ENCODE peak calls at places on chromosome 22, in five cellular contexts. C is ovary, J is sigmoid colon, S is HCT116, W is spleen. A is an unnamed sample.

GRCh38 chr22:19808873-19809478 is 45.7 kb downstream of the GNB1L start:
- DNase-seq in C (no peak), J (no peak), S (no peak), W (peak; percentile 61), A (no peak)

GRCh38 chr22:31001124-31001770 is 32.2 kb downstream of the TUG1 start:
- DNase-seq in C (no peak), J (no peak), S (no peak), W (no peak), A (no peak)

GRCh38 chr22:39839917-39840510 is 53.5 kb downstream of the ENTHD1 start:
- DNase-seq in C (no peak), J (no peak), S (no peak), W (no peak), A (no peak)

GRCh38 chr22:37665487-37665886 is 7.0 kb downstream of the PDXP start:
- DNase-seq in C (no peak), J (no peak), S (no peak), W (peak; percentile 74), A (no peak)

GRCh38 chr22:44950806-44951509 is 58.8 kb downstream of the PHF21B start:
- DNase-seq in C (no peak), J (no peak), S (no peak), W (no peak), A (no peak)

GRCh38 chr22:36771376-36772063 is 4.4 kb downstream of the IFT27 start:
- DNase-seq in C (no peak), J (peak; percentile 43), S (no peak), W (peak; percentile 37), A (no peak)

GRCh38 chr22:20062043-20062765 is 17.8 kb upstream of the DGCR8 start:
- DNase-seq in C (no peak), J (no peak), S (no peak), W (no peak), A (no peak)

GRCh38 chr22:19565921-19566598 is 41.9 kb upstream of the CLDN5 start:
- DNase-seq in C (no peak), J (peak; percentile 20), S (no peak), W (no peak), A (no peak)

GRCh38 chr22:44839721-44840120 is 87.3 kb downstream of the ARHGAP8 start:
- DNase-seq in C (no peak), J (no peak), S (no peak), W (no peak), A (no peak)

GRCh38 chr22:24601217-24602104 is 1.5 kb upstream of the GGT1 start:
- DNase-seq in C (no peak), J (no peak), S (no peak), W (no peak), A (no peak)

GRCh38 chr22:46055851-46056168 is 78.8 kb upstream of the WNT7B start:
- DNase-seq in C (no peak), J (no peak), S (no peak), W (no peak), A (no peak)

GRCh38 chr22:24427500-24428164 is at the start of gene ADORA2A:
- DNase-seq in C (no peak), J (no peak), S (no peak), W (peak; percentile 99), A (no peak)

GRCh38 chr22:18078329-18079041 is 695 bp downstream of the PEX26 start:
- DNase-seq in C (peak; percentile 60), J (no peak), S (no peak), W (peak; percentile 92), A (no peak)

GRCh38 chr22:26333088-26333800 is 95.8 kb upstream of the ASPHD2 start:
- DNase-seq in C (no peak), J (no peak), S (no peak), W (no peak), A (no peak)

GRCh38 chr22:35258144-35258988 is 1.1 kb downstream of the HMGXB4 start:
- DNase-seq in C (no peak), J (no peak), S (no peak), W (no peak), A (no peak)

GRCh38 chr22:27613099-27614089 is 188.2 kb downstream of the MN1 start:
- DNase-seq in C (no peak), J (no peak), S (no peak), W (no peak), A (no peak)

GRCh38 chr22:27617214-27617881 is 184.2 kb downstream of the MN1 start:
- DNase-seq in C (no peak), J (no peak), S (no peak), W (no peak), A (no peak)

GRCh38 chr22:27616033-27616432 is 185.5 kb downstream of the MN1 start:
- DNase-seq in C (no peak), J (no peak), S (no peak), W (no peak), A (no peak)

GRCh38 chr22:27614291-27615007 is 187.1 kb downstream of the MN1 start:
- DNase-seq in C (peak; percentile 45), J (no peak), S (no peak), W (no peak), A (no peak)

GRCh38 chr22:27615408-27615807 is 186.1 kb downstream of the MN1 start:
- DNase-seq in C (no peak), J (no peak), S (no peak), W (no peak), A (no peak)
- TF ChIP-seq CTCF in C (no peak), J (no peak), S (no peak), W (no peak), A (no peak)

GRCh38 chr22:41532908-41533825 is 11.1 kb downstream of the POLR3H start:
- DNase-seq in C (peak; percentile 85), J (peak; percentile 87), S (no peak), W (peak; percentile 90), A (no peak)

GRCh38 chr22:41528938-41529561 is 15.2 kb downstream of the POLR3H start:
- DNase-seq in C (no peak), J (no peak), S (no peak), W (no peak), A (no peak)

GRCh38 chr22:41531422-41531727 is 12.9 kb downstream of the POLR3H start:
- DNase-seq in C (no peak), J (no peak), S (no peak), W (no peak), A (no peak)

GRCh38 chr22:41531736-41532477 is 12.4 kb downstream of the POLR3H start:
- DNase-seq in C (no peak), J (no peak), S (no peak), W (no peak), A (no peak)

DNA sequence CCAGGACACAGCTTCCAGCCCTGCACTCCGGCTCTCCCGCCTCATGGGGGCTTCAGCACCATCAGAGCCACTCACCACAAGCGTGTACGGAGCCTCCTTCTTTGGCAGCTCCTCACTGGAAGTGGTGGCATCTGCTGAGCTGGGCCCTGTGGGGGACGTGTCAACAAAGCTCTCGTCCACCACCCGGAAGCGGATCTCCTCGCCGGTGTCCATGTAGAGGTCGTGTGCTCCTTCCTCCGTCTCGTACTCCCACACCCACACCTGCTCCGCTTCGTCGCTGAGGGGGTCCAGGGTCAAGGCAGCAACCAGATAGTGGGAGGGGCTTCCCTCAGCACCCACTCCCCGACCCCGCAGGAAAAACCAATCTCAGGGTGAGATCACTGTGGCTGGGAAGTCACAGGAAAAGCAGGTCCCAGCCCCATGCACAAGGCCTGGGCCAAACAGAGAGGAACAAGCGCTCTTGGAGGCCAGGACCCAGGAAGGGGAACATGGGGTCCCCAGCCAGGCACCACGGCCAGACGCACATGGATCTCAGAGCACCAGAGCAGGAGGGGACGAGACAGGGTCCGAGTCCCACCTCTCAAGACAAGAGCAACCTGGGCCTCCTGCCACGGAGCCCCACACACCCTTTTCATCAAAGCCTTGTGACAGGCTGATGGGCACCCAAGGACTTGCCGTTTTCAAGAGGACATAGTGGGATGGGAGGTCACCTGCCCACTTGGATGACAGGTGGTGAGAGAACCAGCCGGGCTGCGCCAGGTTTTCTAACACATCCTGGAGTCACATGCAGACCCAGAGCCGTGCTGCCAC is 13.5 kb downstream of the POLR3H start:
- DNase-seq in C (no peak), J (no peak), S (no peak), W (no peak), A (no peak)
- TF ChIP-seq POLR2A in C (no peak), J (no peak), S (no peak), W (no peak), A (no peak)

DNA sequence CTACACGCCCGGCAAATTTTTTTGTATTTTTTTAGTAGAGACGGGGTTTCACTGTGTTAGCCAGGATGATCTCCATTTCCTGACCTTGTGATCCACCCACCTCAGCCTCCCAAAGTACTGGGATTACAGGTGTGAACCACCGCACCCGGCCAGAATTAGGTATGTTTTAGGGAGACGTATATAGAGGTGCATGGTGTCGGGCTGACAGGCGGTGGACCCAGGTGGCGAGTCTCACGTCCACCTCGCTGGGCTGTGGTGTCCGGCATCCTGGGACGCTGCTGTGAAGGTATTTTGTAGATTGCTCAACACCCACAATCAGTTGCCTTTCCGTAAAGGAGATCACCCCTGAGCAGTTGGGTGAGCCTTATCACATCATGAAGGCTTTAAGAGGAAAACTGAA is 728.6 kb downstream of the BRD1 start:
- DNase-seq in C (no peak), J (no peak), S (no peak), W (no peak), A (no peak)
- H3K27me3 ChIP-seq in C (no peaks in the 10 kb centered on the region), J (no peaks in the 10 kb centered on the region), S (no peaks in the 10 kb centered on the region), W (peaks cover 4% of the 10 kb centered on the region), A (peaks cover 39% of the 10 kb centered on the region)

DNA sequence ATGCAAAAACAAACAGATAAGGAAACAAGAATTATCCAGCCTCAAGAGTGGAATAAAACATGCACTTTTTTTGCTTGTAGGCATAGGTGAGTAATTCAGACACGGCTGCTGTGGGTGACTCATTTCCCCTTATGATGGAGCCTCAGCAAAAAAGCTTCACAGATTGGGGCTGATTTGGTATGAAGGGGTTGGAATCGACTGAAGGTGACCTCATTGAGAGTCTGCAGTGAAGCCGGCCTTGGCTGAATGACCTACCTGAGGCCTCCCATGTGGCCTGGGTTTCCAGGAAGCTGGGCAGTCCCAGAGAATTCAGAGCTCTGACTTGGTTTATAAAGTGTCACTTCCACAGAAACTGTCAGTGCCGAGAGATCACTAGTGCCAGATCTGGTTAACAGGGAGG is 34.2 kb upstream of the VPREB1 start:
- DNase-seq in C (no peak), J (no peak), S (peak; percentile 22), W (no peak), A (no peak)
- TF ChIP-seq CTCF in C (no peak), J (no peak), S (no peak), W (no peak), A (no peak)

A was measured in breast epithelium.